ENCODE peak calls at places on chromosome 14, in five cellular contexts. Y is neuronal stem cell, E is mesenchymal stem cell, J is H9, X is mesendoderm. S is an unnamed sample.

GRCh38 chr14:54730156-54730961 is 163.4 kb downstream of the SAMD4A start:
- DNase-seq in Y (no peak), E (peak; percentile 87), J (no peak), X (no peak), S (peak; percentile 78)

GRCh38 chr14:36068777-36069534 is 107.6 kb downstream of the PTCSC3 start:
- DNase-seq in Y (no peak), E (no peak), J (no peak), X (no peak), S (peak; percentile 21)

GRCh38 chr14:92599786-92600185 is 86.2 kb downstream of the RIN3 start:
- DNase-seq in Y (no peak), E (peak; percentile 70), J (no peak), X (no peak), S (peak; percentile 10)

GRCh38 chr14:92352158-92352985 is 29.4 kb downstream of the SLC24A4 start:
- DNase-seq in Y (peak; percentile 47), E (no peak), J (peak; percentile 43), X (peak; percentile 61), S (no peak)

GRCh38 chr14:75927564-75928087 is 54.2 kb downstream of the TGFB3 start:
- DNase-seq in Y (no peak), E (no peak), J (no peak), X (peak; percentile 12), S (no peak)

GRCh38 chr14:34254031-34254430 is 208.0 kb downstream of the SPTSSA start:
- DNase-seq in Y (no peak), E (no peak), J (no peak), X (no peak), S (no peak)

GRCh38 chr14:27386391-27386790 is 788.6 kb upstream of the NOVA1 start:
- DNase-seq in Y (no peak), E (no peak), J (no peak), X (no peak), S (no peak)

GRCh38 chr14:102592969-102593840 is 756 bp downstream of the RCOR1 start:
- DNase-seq in Y (peak; percentile 48), E (peak; percentile 65), J (no peak), X (peak; percentile 61), S (peak; percentile 26)

GRCh38 chr14:100147181-100147631 is 12.2 kb downstream of the DEGS2 start:
- DNase-seq in Y (no peak), E (no peak), J (no peak), X (no peak), S (no peak)

GRCh38 chr14:56117765-56118610 is at the start of gene PELI2:
- DNase-seq in Y (peak; percentile 65), E (peak; percentile 80), J (peak; percentile 67), X (peak; percentile 87), S (peak; percentile 73)

GRCh38 chr14:37970696-37971095 is 237.0 kb upstream of the SSTR1 start:
- DNase-seq in Y (no peak), E (no peak), J (no peak), X (no peak), S (no peak)

GRCh38 chr14:69303086-69303485 is 43.1 kb downstream of the GALNT16 start:
- DNase-seq in Y (no peak), E (no peak), J (peak; percentile 16), X (no peak), S (no peak)

GRCh38 chr14:50357753-50358380 is 38.8 kb downstream of the CDKL1 start:
- DNase-seq in Y (no peak), E (no peak), J (no peak), X (no peak), S (no peak)

GRCh38 chr14:23078692-23079116 is 16.2 kb downstream of the ACIN1 start:
- DNase-seq in Y (no peak), E (peak; percentile 97), J (no peak), X (peak; percentile 68), S (peak; percentile 98)

GRCh38 chr14:100536721-100537700 is 50.2 kb downstream of the BEGAIN start:
- DNase-seq in Y (no peak), E (no peak), J (peak; percentile 26), X (no peak), S (no peak)

GRCh38 chr14:51648296-51648695 is 3.4 kb upstream of the FRMD6 start:
- DNase-seq in Y (no peak), E (no peak), J (no peak), X (no peak), S (no peak)

GRCh38 chr14:78904094-78904493 is 733.9 kb downstream of the NRXN3 start:
- DNase-seq in Y (no peak), E (no peak), J (no peak), X (no peak), S (no peak)

GRCh38 chr14:58695514-58695913 is 57.8 kb downstream of the DACT1 start:
- DNase-seq in Y (no peak), E (no peak), J (no peak), X (no peak), S (no peak)

GRCh38 chr14:21476526-21476924 is 234 bp downstream of the RAB2B start:
- DNase-seq in Y (no peak), E (peak; percentile 84), J (no peak), X (no peak), S (no peak)

GRCh38 chr14:89720741-89721315 is 233.7 kb downstream of the EFCAB11 start:
- DNase-seq in Y (no peak), E (no peak), J (peak; percentile 46), X (no peak), S (no peak)
- H2BK5ac ChIP-seq in Y (no peak overlapping the region), E (no peak overlapping the region), J (peak overlapping the region; percentile 13), X (no peak overlapping the region), S (no peak overlapping the region)

GRCh38 chr14:91258876-91259275 is 14.4 kb upstream of the GPR68 start:
- DNase-seq in Y (no peak), E (no peak), J (no peak), X (no peak), S (no peak)

GRCh38 chr14:91258021-91258618 is 13.6 kb upstream of the GPR68 start:
- DNase-seq in Y (no peak), E (peak; percentile 59), J (no peak), X (no peak), S (peak; percentile 12)

GRCh38 chr14:91256661-91257060 is 12.2 kb upstream of the GPR68 start:
- DNase-seq in Y (no peak), E (no peak), J (no peak), X (no peak), S (no peak)

GRCh38 chr14:91255820-91256219 is 11.3 kb upstream of the GPR68 start:
- DNase-seq in Y (no peak), E (no peak), J (no peak), X (no peak), S (no peak)

DNA sequence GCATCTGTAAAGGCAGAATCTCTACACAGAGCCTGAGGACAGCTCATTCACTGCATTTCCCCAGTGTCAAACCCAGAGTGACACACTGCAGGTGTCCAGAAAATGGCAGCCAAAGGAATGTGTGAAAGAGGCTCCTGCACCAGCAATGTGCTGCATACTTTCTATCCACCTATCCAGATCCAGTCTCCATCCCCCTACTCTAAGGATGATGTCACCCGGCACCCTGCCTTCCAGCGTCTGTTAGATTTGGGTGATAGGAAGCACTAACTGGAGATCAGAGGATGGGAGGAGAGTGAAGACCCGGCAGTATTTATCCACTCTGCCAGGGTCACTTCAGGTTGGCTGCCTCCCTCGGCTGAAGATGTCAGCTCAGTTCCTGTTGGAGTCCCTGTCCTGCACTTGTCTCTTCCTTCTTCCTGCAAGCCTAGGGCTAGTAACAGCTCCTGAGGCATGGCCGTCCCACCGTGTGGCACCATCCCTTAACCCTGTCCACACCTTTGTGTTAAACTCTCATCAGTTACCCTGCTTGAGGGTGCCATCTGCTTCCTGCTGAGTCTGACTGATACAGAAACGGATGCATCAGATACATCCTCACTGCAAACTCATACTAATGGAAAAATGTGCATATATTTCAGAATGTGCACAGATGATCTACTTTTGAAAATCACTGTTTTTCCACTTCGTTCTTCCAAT is 13.0 kb upstream of the GPR68 start:
- DNase-seq in Y (no peak), E (no peak), J (no peak), X (peak; percentile 93), S (no peak)
- H2BK5ac ChIP-seq in Y (no peak overlapping the region), E (no peak overlapping the region), J (no peak overlapping the region), X (no peak overlapping the region), S (no peak overlapping the region)

DNA sequence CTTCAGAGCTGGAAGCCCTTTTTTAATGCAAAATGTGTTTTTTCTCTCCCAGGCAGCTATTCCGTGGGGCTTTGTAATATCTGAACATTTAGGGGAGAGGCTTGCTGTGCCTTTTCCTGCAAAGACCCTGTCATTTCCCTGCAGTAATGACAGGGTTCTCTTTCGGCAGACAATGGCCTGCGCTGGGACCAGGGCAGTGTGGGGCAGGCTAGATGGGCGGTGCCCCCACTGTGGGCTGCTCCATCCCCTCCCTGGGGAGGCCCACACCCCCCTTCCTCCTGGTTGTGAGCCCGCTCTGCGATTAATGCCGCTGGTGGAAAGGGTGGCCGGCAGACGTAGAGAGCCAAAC is 31.4 kb downstream of the KIF26A start:
- DNase-seq in Y (no peak), E (no peak), J (no peak), X (no peak), S (no peak)
- H2BK5ac ChIP-seq in Y (no peak overlapping the region), E (no peak overlapping the region), J (no peak overlapping the region), X (no peak overlapping the region), S (no peak overlapping the region)

GRCh38 chr14:68251766-68252100 is 432.2 kb downstream of the RAD51B start:
- DNase-seq in Y (no peak), E (no peak), J (no peak), X (no peak), S (no peak)

GRCh38 chr14:68248481-68249255 is 429.1 kb downstream of the RAD51B start:
- DNase-seq in Y (peak; percentile 64), E (peak; percentile 82), J (no peak), X (peak; percentile 71), S (peak; percentile 78)

GRCh38 chr14:68250950-68251765 is 431.6 kb downstream of the RAD51B start:
- DNase-seq in Y (no peak), E (no peak), J (no peak), X (no peak), S (no peak)

GRCh38 chr14:68247867-68248266 is 428.3 kb downstream of the RAD51B start:
- DNase-seq in Y (no peak), E (peak; percentile 71), J (no peak), X (no peak), S (peak; percentile 27)

GRCh38 chr14:68249534-68250517 is 430.2 kb downstream of the RAD51B start:
- DNase-seq in Y (no peak), E (peak; percentile 66), J (no peak), X (no peak), S (peak; percentile 74)
- H2BK5ac ChIP-seq in Y (no peak overlapping the region), E (no peak overlapping the region), J (no peak overlapping the region), X (no peak overlapping the region), S (peak overlapping the region; percentile 59)

GRCh38 chr14:24367506-24368214 is at the start of gene NFATC4:
- DNase-seq in Y (peak; percentile 90), E (peak; percentile 98), J (peak; percentile 89), X (peak; percentile 98), S (peak; percentile 96)
- H2BK5ac ChIP-seq in Y (peak within 1 kb of the TSS; percentile 98), E (peak within 1 kb of the TSS; percentile 73), J (no peak within 1 kb of the TSS), X (peak within 1 kb of the TSS; percentile 66), S (peak within 1 kb of the TSS; percentile 95)

GRCh38 chr14:104795468-104795780 is at the start of gene AKT1:
- DNase-seq in Y (no peak), E (no peak), J (no peak), X (no peak), S (no peak)
- H2BK5ac ChIP-seq in Y (peak within 1 kb of the TSS; percentile 70), E (no peak within 1 kb of the TSS), J (no peak within 1 kb of the TSS), X (no peak within 1 kb of the TSS), S (peak within 1 kb of the TSS; percentile 49)